ENCODE peak calls at places on chromosomes 16 and 17, in four cellular contexts. R is GM23248, P is right cardiac atrium, X is fibroblast of lung. O is an unnamed sample. For H3K27me3 and H3K9me3, the result is how much of the 10 kb centered on the place peaks cover.

GRCh38 chr17:56752263-56752662 is 81.5 kb downstream of the C17orf67 start:
- DNase-seq in P (peak), R (peak), X (no peak), O (no peak)

GRCh38 chr17:42266918-42267766 is 9.0 kb downstream of the STAT5B start:
- DNase-seq in X (peak), P (no peak), R (peak), O (peak)

GRCh38 chr17:73536700-73537680 is 107.3 kb downstream of the SDK2 start:
- DNase-seq in X (no peak), P (no peak), R (no peak), O (no peak)

GRCh38 chr16:2960183-2961010 is 3.7 kb upstream of the KREMEN2 start:
- DNase-seq in P (no peak), X (no peak), R (no peak), O (no peak)

GRCh38 chr16:68401871-68402747 is 46.2 kb downstream of the SMPD3 start:
- DNase-seq in X (peak), P (no peak), R (peak), O (peak)

GRCh38 chr16:15907863-15908478 is 19.6 kb upstream of the CEP20 start:
- DNase-seq in P (no peak), X (no peak), R (peak), O (peak)

GRCh38 chr17:75036643-75037268 is 10.0 kb downstream of the ATP5PD start:
- DNase-seq in P (peak), R (peak), X (peak), O (peak)

GRCh38 chr17:17595755-17596154 is 4.2 kb upstream of the PEMT start:
- DNase-seq in R (no peak), P (no peak), X (no peak), O (no peak)

GRCh38 chr17:74282587-74283370 is 8.7 kb downstream of the DNAI2 start:
- DNase-seq in R (no peak), X (no peak), P (no peak), O (peak)

GRCh38 chr16:75379911-75380847 is 53.1 kb downstream of the CFDP1 start:
- DNase-seq in R (no peak), X (no peak), P (no peak), O (no peak)

GRCh38 chr16:11160676-11161115 is 95.3 kb downstream of the SOCS1 start:
- DNase-seq in R (peak), X (no peak), P (no peak), O (no peak)

GRCh38 chr17:41415833-41416335 is 8.5 kb downstream of the KRT37 start:
- DNase-seq in P (no peak), X (no peak), R (peak), O (peak)

GRCh38 chr16:82995927-82996441 is 369.2 kb downstream of the CDH13 start:
- DNase-seq in X (peak), P (peak), R (peak), O (no peak)

GRCh38 chr16:66551362-66551761 is 1.0 kb upstream of the CKLF start:
- DNase-seq in P (no peak), X (no peak), R (peak), O (peak)

GRCh38 chr17:915416-916201 is 64.0 kb downstream of the NXN start:
- DNase-seq in P (peak), R (no peak), X (no peak), O (peak)

GRCh38 chr16:66502020-66502913 is 47.7 kb downstream of the TK2 start:
- DNase-seq in P (peak), R (peak), X (peak), O (peak)

GRCh38 chr17:4585203-4585939 is 1.0 kb downstream of the SMTNL2 start:
- DNase-seq in X (no peak), R (no peak), P (no peak), O (no peak)

GRCh38 chr16:85348921-85349334 is 236.7 kb upstream of the CIBAR2 start:
- DNase-seq in P (no peak), R (no peak), X (no peak), O (no peak)

GRCh38 chr17:75090871-75091854 is 3.4 kb downstream of the SLC16A5 start:
- DNase-seq in X (no peak), P (peak), R (no peak), O (no peak)

GRCh38 chr16:2912330-2913199 is 834 bp downstream of the FLYWCH1 start:
- DNase-seq in P (peak), X (peak), R (peak), O (peak)

GRCh38 chr16:11448796-11449416 is 103.6 kb downstream of the RMI2 start:
- DNase-seq in P (no peak), R (no peak), X (no peak), O (no peak)

GRCh38 chr16:2764718-2765117 is 12.3 kb downstream of the SRRM2 start:
- DNase-seq in X (no peak), R (no peak), P (no peak), O (no peak)

GRCh38 chr17:42101513-42102292 is 3.4 kb upstream of the ZNF385C start:
- DNase-seq in X (peak), R (peak), P (peak), O (peak)

GRCh38 chr17:39194985-39195524 is 2.4 kb downstream of the CACNB1 start:
- DNase-seq in R (peak), P (no peak), X (no peak), O (no peak)

GRCh38 chr17:75834279-75834920 is 9.8 kb downstream of the UNC13D start:
- DNase-seq in X (no peak), R (no peak), P (no peak), O (no peak)

GRCh38 chr16:11669380-11670146 is 1.3 kb downstream of the SNN start:
- DNase-seq in P (peak), X (peak), R (peak), O (peak)

GRCh38 chr17:2707721-2708584 is 3.6 kb downstream of the CLUH start:
- DNase-seq in P (peak), R (peak), X (peak), O (no peak)

GRCh38 chr17:2710075-2710803 is 1.3 kb downstream of the CLUH start:
- DNase-seq in P (no peak), R (peak), X (no peak), O (no peak)

GRCh38 chr17:2710804-2711607 is 558 bp downstream of the CLUH start:
- DNase-seq in P (no peak), R (peak), X (no peak), O (no peak)

GRCh38 chr17:2708585-2709172 is 2.9 kb downstream of the CLUH start:
- DNase-seq in R (no peak), P (no peak), X (no peak), O (no peak)

DNA sequence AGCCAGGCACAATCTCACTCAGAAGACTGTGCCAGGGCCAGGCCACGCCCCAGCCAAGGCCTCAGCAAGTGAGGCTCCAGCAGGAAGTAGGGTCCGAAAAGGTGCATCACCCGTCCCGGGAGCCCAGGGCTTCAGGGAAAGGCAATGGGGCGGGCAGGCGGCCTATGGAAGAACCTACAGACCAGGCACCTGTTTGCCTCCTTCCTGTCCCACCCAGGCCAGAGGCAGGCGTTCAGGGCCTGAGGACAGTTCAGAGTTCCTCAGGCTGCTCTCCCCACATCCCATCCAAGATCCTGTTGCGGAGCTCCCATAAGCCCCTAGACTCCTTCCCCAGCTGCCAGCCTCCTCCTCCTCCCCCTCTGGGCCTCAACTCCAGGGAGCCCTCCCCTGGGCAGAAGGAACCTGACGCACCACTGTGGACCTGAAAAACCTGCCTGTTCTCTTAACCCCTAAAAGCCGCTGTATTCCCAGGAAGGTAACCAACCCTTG is 2.3 kb downstream of the CLUH start:
- DNase-seq in R (peak), P (peak), X (no peak), O (peak)
- H3K4me3 ChIP-seq in R (peak), P (no peak), X (no peak), O (peak)

DNA sequence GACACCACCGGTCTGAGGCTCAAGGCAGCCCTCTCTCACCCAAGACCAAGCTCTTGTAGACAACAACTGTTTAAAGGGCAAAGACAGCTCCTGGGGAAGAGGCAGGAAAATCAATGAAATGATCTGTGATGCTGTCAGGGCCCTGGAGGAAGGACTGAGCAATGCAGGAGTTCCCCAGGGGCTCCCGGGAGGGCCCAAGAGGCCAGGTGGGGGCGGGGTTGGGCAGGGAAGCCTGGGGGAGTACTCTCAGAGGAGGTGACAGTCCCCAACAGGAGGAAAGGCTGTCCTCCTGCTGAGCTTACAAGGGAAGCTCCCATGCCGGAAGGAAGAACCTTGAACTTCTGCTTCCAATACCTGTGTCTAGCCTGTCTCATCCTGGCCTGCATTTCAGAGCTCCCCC is 8.3 kb upstream of the NOS2 start:
- DNase-seq in P (no peak), X (no peak), R (no peak), O (no peak)
- H3K27me3 ChIP-seq in P (under half), X (under half), R (under half), O (under half)

DNA sequence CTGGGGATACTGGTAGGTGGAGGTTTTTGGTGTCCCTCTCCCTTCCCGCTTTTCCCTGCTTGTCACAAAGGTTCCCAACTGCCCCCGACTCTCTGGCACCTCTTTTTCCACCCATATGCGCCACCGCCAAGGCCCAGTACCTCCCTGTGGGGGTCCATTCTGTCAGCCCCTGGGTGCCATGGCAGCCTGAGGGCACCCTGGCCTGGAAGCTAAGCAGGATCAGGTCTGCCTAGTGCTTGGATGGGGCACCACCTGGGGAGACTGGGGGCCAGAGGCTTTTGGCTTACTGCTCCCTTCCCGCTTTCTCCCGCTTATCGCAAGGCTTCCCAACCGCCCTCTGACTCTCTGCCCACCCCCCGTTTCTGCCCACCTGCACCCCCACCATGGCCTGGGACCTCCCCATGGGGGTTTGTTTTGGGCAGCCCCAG is 2286.4 kb downstream of the TP53TG3F start:
- DNase-seq in X (no peak), P (no peak), R (no peak), O (no peak)
- H3K9me3 ChIP-seq in X (under half), P (under half), R (under half), O (under half)

GRCh38 chr17:77996256-77996655 is 37.8 kb downstream of the TNRC6C start:
- DNase-seq in R (no peak), P (no peak), X (no peak), O (no peak)

GRCh38 chr17:78000351-78000750 is 41.8 kb downstream of the TNRC6C start:
- DNase-seq in P (no peak), X (peak), R (peak), O (no peak)

GRCh38 chr17:77999413-78000173 is 41.1 kb downstream of the TNRC6C start:
- DNase-seq in P (no peak), X (peak), R (peak), O (no peak)

GRCh38 chr17:77990301-77990700 is 31.8 kb downstream of the TNRC6C start:
- DNase-seq in R (no peak), P (no peak), X (no peak), O (no peak)

GRCh38 chr17:77995146-77995852 is 36.8 kb downstream of the TNRC6C start:
- DNase-seq in P (peak), X (peak), R (peak), O (peak)
- H3K4me3 ChIP-seq in P (no peak), X (no peak), R (no peak), O (no peak)

DNA sequence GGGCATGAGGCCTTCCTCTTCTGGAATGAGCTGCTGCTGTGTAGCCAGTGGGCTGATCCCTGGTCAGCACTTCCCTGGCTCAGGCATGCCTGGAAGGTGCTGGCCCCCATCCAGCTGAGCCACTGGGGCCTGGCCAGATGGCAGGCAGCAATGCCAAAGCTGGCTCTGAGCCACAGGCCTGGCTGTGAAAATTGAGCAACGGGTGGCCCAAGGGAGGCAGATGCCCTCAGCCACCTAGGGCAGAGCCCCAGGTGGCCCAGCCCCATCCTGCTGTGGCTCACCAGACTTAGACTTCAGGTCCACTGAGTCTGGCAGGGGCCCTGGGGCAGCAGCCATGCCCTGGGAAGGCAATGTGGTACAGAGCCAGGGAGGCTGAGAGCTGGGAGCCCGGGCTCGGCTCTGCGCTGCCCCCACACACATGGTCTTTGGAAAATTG is 8.5 kb upstream of the CRHR1 start:
- DNase-seq in R (no peak), X (no peak), P (peak), O (peak)
- H3K27me3 ChIP-seq in R (under half), X (under half), P (under half), O (under half)

GRCh38 chr16:71443714-71444113 is 1.9 kb upstream of the TLE7 start:
- DNase-seq in X (no peak), P (no peak), R (no peak), O (no peak)

GRCh38 chr16:71442041-71442440 is at the start of gene TLE7:
- DNase-seq in P (no peak), X (no peak), R (no peak), O (no peak)

GRCh38 chr16:71439531-71439930 is 2.3 kb downstream of the TLE7 start:
- DNase-seq in X (no peak), P (no peak), R (peak), O (no peak)

GRCh38 chr16:71440669-71441347 is 1.0 kb downstream of the TLE7 start:
- DNase-seq in R (no peak), X (no peak), P (no peak), O (no peak)

GRCh38 chr16:71441348-71441781 is 489 bp downstream of the TLE7 start:
- DNase-seq in P (no peak), R (no peak), X (no peak), O (no peak)
- H3K9me3 ChIP-seq in P (under half), R (under half), X (under half), O (under half)

GRCh38 chr16:87465306-87465705 is 27.5 kb downstream of the ZCCHC14 start:
- DNase-seq in P (peak), X (peak), R (peak), O (peak)

GRCh38 chr16:87464691-87465300 is 28.0 kb downstream of the ZCCHC14 start:
- DNase-seq in X (peak), P (peak), R (peak), O (peak)

GRCh38 chr16:87466975-87467501 is 25.8 kb downstream of the ZCCHC14 start:
- DNase-seq in P (no peak), R (no peak), X (no peak), O (no peak)

GRCh38 chr16:87461466-87461975 is 31.3 kb downstream of the ZCCHC14 start:
- DNase-seq in R (peak), P (peak), X (no peak), O (no peak)

DNA sequence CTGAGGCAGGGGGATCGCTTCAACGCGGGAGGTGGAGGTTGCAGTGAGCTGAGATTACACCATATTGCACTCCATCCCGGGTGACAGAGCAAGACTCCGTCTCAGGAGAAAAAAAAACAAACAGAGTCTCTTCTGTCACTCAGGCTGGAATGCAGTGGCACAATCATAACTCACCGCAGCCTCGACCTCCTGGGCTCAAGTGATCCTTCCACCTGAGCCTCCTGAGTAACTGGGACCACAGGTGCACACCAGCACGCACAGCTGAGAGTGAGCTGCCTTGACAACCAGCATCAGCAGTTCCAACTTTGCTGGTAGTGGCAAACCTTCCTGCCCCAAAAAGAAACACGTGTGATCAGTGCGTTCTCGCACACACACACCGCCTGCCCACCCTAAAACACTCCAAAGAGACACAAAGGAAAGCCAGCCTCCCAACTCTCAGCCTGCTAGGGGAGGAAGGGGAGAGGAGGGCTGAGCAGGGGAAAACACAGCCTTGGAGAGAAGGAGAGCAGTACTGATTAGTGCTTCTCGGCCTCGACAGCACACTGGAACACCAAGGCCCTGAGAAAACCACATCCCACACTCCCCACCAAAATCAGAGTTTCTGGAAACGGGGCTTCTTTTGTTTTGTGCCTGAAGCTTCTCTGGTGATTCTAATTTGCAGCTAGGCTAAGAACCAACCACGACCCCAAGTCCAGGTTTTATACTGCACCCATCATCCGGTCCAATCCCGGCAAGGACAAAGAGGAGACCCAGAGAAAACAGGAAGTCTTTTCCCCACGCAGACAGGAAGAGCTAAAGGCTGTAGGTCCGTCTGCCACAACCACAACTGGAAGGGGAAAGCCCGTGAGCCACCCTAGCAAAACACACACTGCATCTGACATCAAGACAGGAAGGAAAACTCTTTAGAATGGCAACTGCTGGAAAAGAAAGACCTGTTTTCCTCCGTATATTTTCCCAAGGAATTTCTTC is 28.8 kb downstream of the ZCCHC14 start:
- DNase-seq in R (peak), P (peak), X (no peak), O (peak)
- H3K4me3 ChIP-seq in R (peak), P (no peak), X (no peak), O (no peak)

DNA sequence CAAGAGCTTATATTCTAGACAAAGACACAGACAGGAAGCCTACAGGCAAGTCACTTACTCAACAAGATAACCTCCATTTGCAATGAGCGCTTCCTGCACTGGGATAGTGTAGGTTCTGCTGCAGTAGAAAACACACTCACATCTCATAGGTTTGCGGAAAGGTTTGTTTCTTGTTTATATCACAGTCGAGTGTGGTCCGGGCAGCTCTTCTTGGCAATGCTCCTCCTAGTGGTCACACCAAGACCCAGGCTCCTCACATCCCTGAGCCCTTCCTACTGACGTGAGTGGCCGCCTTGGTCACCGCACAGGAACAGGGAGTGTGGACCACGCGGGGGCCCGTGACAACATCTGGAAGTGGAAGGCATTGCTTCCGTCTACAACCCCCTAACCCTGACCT is 48.0 kb upstream of the RBFOX3 start:
- DNase-seq in P (no peak), R (peak), X (peak), O (no peak)
- H3K27me3 ChIP-seq in P (under half), R (under half), X (under half), O (half or more)

O was measured in MG63.